ENCODE peak calls at places on chromosome 4, in four cellular contexts. C, V, K and A are unnamed samples.

GRCh38 chr4:12672320-12672719 is 811.8 kb downstream of the RAB28 start:
- DNase-seq in K (no peak), C (no peak), V (no peak), A (no peak)

GRCh38 chr4:66906314-66906713 is 639.0 kb downstream of the CENPC start:
- DNase-seq in V (peak; percentile 76), K (no peak), C (no peak), A (no peak)

GRCh38 chr4:17780461-17781071 is 855 bp downstream of the FAM184B start:
- DNase-seq in V (peak; percentile 19), K (peak; percentile 67), C (no peak), A (peak; percentile 62)

GRCh38 chr4:168584321-168584771 is 87.5 kb downstream of the PALLD start:
- DNase-seq in V (no peak), C (no peak), K (peak; percentile 78), A (no peak)

GRCh38 chr4:53935780-53936179 is 128.6 kb downstream of the CHIC2 start:
- DNase-seq in K (peak; percentile 84), C (no peak), V (no peak), A (no peak)

GRCh38 chr4:128831526-128832252 is 22.2 kb downstream of the JADE1 start:
- DNase-seq in C (peak; percentile 39), K (no peak), V (peak; percentile 96), A (peak; percentile 91)

GRCh38 chr4:48949518-48950207 is 36.4 kb upstream of the CWH43 start:
- DNase-seq in C (no peak), V (no peak), K (peak; percentile 87), A (no peak)

GRCh38 chr4:183096276-183096965 is 2.6 kb upstream of the WWC2 start:
- DNase-seq in K (no peak), C (no peak), V (no peak), A (no peak)

GRCh38 chr4:113467581-113467980 is 294.0 kb downstream of the CAMK2D start:
- DNase-seq in V (no peak), K (peak; percentile 93), C (no peak), A (no peak)

GRCh38 chr4:14247767-14248166 is 620.2 kb upstream of the BOD1L1 start:
- DNase-seq in V (no peak), K (no peak), C (no peak), A (no peak)

GRCh38 chr4:80362578-80363181 is 27.1 kb downstream of the CFAP299 start:
- DNase-seq in V (peak; percentile 60), K (peak; percentile 61), C (peak; percentile 41), A (peak; percentile 89)

GRCh38 chr4:25448379-25449109 is 71.5 kb downstream of the ANAPC4 start:
- DNase-seq in K (peak; percentile 71), V (peak; percentile 89), C (no peak), A (no peak)

GRCh38 chr4:118082182-118082581 is 47.9 kb downstream of the NDST3 start:
- DNase-seq in V (no peak), K (no peak), C (no peak), A (no peak)

GRCh38 chr4:156705291-156705690 is 266.3 kb downstream of the PDGFC start:
- DNase-seq in C (no peak), V (no peak), K (peak; percentile 60), A (no peak)

GRCh38 chr4:110442788-110443187 is 33.2 kb upstream of the ENPEP start:
- DNase-seq in V (no peak), C (no peak), K (no peak), A (no peak)

GRCh38 chr4:105838082-105838481 is 57.2 kb upstream of the NPNT start:
- DNase-seq in C (no peak), V (no peak), K (no peak), A (no peak)

GRCh38 chr4:39812500-39812899 is 114.6 kb downstream of the UBE2K start:
- DNase-seq in C (no peak), K (peak; percentile 30), V (no peak), A (peak; percentile 41)

GRCh38 chr4:2936773-2937145 is 26.4 kb downstream of the NOP14 start:
- DNase-seq in V (no peak), K (peak; percentile 93), C (no peak), A (no peak)

GRCh38 chr4:1210241-1210841 is 38.0 kb upstream of the SPON2 start:
- DNase-seq in K (no peak), C (no peak), V (no peak), A (no peak)

GRCh38 chr4:110165382-110166285 is 32.8 kb downstream of the ELOVL6 start:
- DNase-seq in V (peak; percentile 85), K (peak; percentile 89), C (no peak), A (no peak)

GRCh38 chr4:158079661-158080060 is 93.2 kb downstream of the GASK1B start:
- DNase-seq in K (peak; percentile 24), C (no peak), V (no peak), A (no peak)

GRCh38 chr4:101264993-101265815 is 82.1 kb downstream of the PPP3CA start:
- DNase-seq in K (peak; percentile 18), V (no peak), C (no peak), A (no peak)

GRCh38 chr4:78622253-78622979 is 70.8 kb downstream of the ANXA3 start:
- DNase-seq in K (peak; percentile 66), V (peak; percentile 89), C (no peak), A (peak; percentile 65)

GRCh38 chr4:136412708-136413107 is 1119.6 kb downstream of the PCDH18 start:
- DNase-seq in V (no peak), C (no peak), K (no peak), A (no peak)

DNA sequence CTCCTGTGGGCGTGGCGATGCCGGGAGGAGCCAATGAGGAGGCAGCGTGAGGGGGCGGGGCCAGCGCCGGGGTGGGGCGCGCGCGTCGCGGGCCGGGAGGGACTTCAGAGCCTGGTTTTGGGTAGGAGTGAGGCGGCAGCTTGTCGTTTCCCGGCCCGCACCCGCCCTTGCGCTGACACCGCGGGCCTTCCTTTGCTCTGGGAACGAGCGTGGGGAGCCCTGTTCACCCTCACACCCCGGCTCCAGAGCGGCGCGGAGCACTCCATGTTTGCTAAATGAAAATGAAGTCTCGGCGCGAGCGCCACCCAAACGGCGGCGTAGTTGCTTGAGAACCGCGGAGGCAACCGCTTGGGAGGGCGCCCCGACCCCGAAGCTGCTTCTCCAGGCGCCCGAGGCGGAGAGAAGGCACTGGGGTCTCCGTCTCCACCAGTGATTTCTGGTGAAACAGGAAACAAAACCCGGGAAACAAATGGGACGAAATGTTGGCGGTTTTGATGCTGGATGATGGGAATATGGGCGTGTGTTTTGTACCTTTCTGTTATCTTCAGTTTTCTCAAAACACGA is 497 bp upstream of the GRPEL1 start:
- DNase-seq in C (no peak), K (no peak), V (no peak), A (no peak)
- H3K9ac ChIP-seq in C (peak overlapping the region; percentile 82), K (peak overlapping the region; percentile 83), V (peak overlapping the region; percentile 80), A (peak overlapping the region; percentile 34)

GRCh38 chr4:139078926-139079325 is 63.3 kb downstream of the NOCT start:
- DNase-seq in K (no peak), V (no peak), C (no peak), A (no peak)

GRCh38 chr4:139076016-139076744 is 60.6 kb downstream of the NOCT start:
- DNase-seq in C (no peak), V (no peak), K (no peak), A (no peak)

GRCh38 chr4:139082750-139083532 is 67.4 kb downstream of the NOCT start:
- DNase-seq in K (peak; percentile 98), V (peak; percentile 99), C (peak; percentile 93), A (peak; percentile 98)

DNA sequence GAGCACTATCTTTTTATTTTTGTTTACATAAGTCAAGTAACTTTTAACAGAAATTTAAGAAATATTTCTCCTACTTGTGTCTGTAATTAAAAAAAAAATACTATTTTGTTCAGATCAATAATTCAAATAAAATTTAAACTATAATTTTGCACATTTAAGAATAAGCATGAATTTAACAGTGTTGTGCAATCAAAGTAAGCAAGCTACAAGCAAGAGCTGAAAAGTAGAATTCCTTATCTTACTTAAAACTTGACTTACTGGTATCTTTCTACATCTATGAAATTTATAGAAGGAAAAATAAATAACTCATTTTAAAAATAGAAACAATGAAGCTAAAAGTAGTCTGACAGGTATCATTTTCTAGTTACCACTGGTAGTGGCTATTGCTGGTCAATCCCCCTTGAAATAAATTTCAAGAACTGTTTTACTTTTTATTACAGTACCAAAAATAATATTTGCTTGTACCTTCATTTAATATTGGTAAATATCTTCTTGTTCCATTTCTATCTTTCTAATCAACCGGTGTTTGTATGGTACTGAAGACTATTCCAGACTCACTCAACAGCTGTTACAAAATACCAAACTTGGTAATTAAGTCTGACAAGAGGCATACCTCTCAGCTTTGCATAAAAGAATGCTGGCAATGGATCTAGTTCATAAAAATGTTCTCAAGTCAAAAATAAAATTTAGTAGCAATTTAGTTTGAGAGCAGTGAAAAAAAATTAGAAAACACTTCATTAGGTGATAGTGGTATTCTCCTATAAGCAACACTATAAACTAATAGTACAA is 62.2 kb downstream of the NOCT start:
- DNase-seq in K (no peak), V (no peak), C (no peak), A (no peak)
- H3K4me1 ChIP-seq in K (peaks cover 23% of the 10 kb centered on the region), V (no peaks in the 10 kb centered on the region), C (peaks cover 3% of the 10 kb centered on the region), A (peaks cover 4% of the 10 kb centered on the region)

GRCh38 chr4:4613641-4614286 is 71.9 kb upstream of the STX18 start:
- DNase-seq in C (no peak), V (no peak), K (peak; percentile 66), A (no peak)

GRCh38 chr4:4609622-4610334 is 67.9 kb upstream of the STX18 start:
- DNase-seq in V (no peak), C (no peak), K (no peak), A (no peak)

GRCh38 chr4:4608214-4608537 is 66.3 kb upstream of the STX18 start:
- DNase-seq in C (no peak), V (no peak), K (peak; percentile 40), A (no peak)

GRCh38 chr4:4613126-4613465 is 71.2 kb upstream of the STX18 start:
- DNase-seq in K (no peak), C (no peak), V (no peak), A (no peak)

GRCh38 chr4:4610672-4611071 is 68.8 kb upstream of the STX18 start:
- DNase-seq in C (no peak), V (no peak), K (no peak), A (no peak)
- H3K27ac ChIP-seq in C (no peak overlapping the region), V (no peak overlapping the region), K (no peak overlapping the region), A (no peak overlapping the region)

GRCh38 chr4:84683065-84683464 is 100.1 kb downstream of the CDS1 start:
- DNase-seq in C (no peak), V (peak; percentile 27), K (no peak), A (no peak)
- H3K9ac ChIP-seq in C (no peak overlapping the region), V (no peak overlapping the region), K (no peak overlapping the region), A (no peak overlapping the region)

DNA sequence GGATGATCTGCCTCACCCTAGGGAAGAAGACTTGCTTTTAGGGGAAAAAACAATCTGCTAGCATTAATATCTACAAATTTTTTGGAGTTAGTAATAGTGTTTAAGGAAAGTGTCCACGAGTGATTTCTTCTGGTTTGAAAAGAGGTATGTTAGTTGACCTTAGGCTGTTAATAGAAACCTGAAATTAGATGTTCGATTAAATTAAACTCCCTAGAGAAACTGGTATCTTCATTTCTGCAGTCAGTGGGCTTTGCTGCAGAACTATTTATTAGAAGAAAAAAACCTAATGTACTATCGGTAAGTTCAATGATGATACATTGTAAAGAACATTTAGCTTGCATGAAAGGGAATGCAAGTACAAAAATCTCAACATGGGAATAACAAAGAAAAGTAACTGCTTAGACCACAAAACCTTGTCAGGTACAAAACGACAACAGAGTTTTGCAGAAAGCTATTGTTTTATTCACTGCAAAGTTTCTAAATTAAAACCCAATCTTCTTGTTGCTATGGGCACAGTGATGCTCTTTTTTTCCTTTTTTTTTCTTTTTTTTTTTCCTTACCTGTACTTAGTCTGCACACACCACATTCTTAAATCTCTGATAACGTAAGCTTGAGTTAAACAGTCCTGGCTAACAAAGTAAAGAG is 2.0 kb downstream of the KLF3 start:
- DNase-seq in K (no peak), C (no peak), V (no peak), A (no peak)
- H3K4me1 ChIP-seq in K (peaks cover 44% of the 10 kb centered on the region), C (peaks cover 14% of the 10 kb centered on the region), V (peaks cover 5% of the 10 kb centered on the region), A (peaks cover 21% of the 10 kb centered on the region)